ENCODE peak calls at places on chromosomes 6 and 20, in eight cellular contexts. Y is Kasumi-1, E is tibial artery, W is neural crest cell, T is amniotic epithelial cell, I is AG04449, A is Panc1, C is activated gamma-delta T cell. X is an unnamed sample.

GRCh38 chr20:12056836-12057235 is 139.1 kb downstream of the BTBD3 start:
- DNase-seq in Y (no peak), E (no peak), W (no peak), T (peak), I (no peak), A (no peak), C (no peak), X (no peak)

GRCh38 chr20:48405909-48406308 is 421.9 kb downstream of the PREX1 start:
- DNase-seq in Y (no peak), E (no peak), W (no peak), T (no peak), I (no peak), A (no peak), C (no peak), X (no peak)

GRCh38 chr20:845967-846893 is 12.7 kb downstream of the FAM110A start:
- DNase-seq in Y (peak), E (no peak), W (no peak), T (no peak), I (no peak), A (no peak), C (no peak), X (no peak)

GRCh38 chr20:44650777-44651493 is 564 bp downstream of the ADA start:
- DNase-seq in Y (peak), E (no peak), W (no peak), T (no peak), I (no peak), A (no peak), C (no peak), X (no peak)

GRCh38 chr20:21047981-21048380 is 58.2 kb downstream of the LINC00237 start:
- DNase-seq in Y (no peak), E (no peak), W (no peak), T (no peak), I (no peak), A (no peak), C (no peak), X (no peak)

GRCh38 chr20:51800769-51801219 is 1.5 kb downstream of the SALL4 start:
- DNase-seq in Y (no peak), E (no peak), W (peak), T (no peak), I (no peak), A (no peak), C (no peak), X (no peak)

GRCh38 chr20:45368221-45368980 is 5.4 kb downstream of the SYS1 start:
- DNase-seq in Y (peak), E (no peak), W (no peak), T (no peak), I (no peak), A (no peak), C (no peak), X (peak)

GRCh38 chr6:91710356-91710755 is 1123.5 kb upstream of the MAP3K7 start:
- DNase-seq in Y (no peak), E (no peak), W (no peak), T (no peak), I (no peak), A (no peak), C (no peak), X (no peak)

GRCh38 chr20:11912013-11912663 is 5.6 kb upstream of the BTBD3 start:
- DNase-seq in Y (peak), E (no peak), W (no peak), T (peak), I (no peak), A (no peak), C (no peak), X (no peak)

GRCh38 chr6:34529665-34530327 is 26.3 kb downstream of the SPDEF start:
- DNase-seq in Y (no peak), E (no peak), W (no peak), T (peak), I (no peak), A (no peak), C (no peak), X (peak)

GRCh38 chr6:35600659-35601125 is 88.0 kb upstream of the TULP1 start:
- DNase-seq in Y (no peak), E (no peak), W (no peak), T (peak), I (no peak), A (no peak), C (no peak), X (no peak)

GRCh38 chr6:158536891-158537798 is 22.7 kb upstream of the TMEM181 start:
- DNase-seq in Y (peak), E (peak), W (peak), T (peak), I (no peak), A (no peak), C (no peak), X (peak)

GRCh38 chr6:78984225-78984950 is 93.7 kb downstream of the PHIP start:
- DNase-seq in Y (no peak), E (no peak), W (no peak), T (no peak), I (no peak), A (no peak), C (no peak), X (no peak)

GRCh38 chr20:51966296-51966971 is 164.1 kb upstream of the SALL4 start:
- DNase-seq in Y (peak), E (no peak), W (peak), T (peak), I (no peak), A (peak), C (no peak), X (peak)

GRCh38 chr6:157223021-157223430 is 100.3 kb downstream of the TMEM242 start:
- DNase-seq in Y (peak), E (peak), W (no peak), T (no peak), I (no peak), A (no peak), C (no peak), X (no peak)

GRCh38 chr6:150037526-150038201 is 12.3 kb upstream of the RAET1L start:
- DNase-seq in Y (no peak), E (no peak), W (no peak), T (no peak), I (no peak), A (no peak), C (no peak), X (no peak)

GRCh38 chr6:49409951-49410542 is 53.0 kb downstream of the MMUT start:
- DNase-seq in Y (peak), E (peak), W (peak), T (peak), I (no peak), A (peak), C (no peak), X (peak)

GRCh38 chr6:79173378-79173777 is 61.1 kb downstream of the HMGN3 start:
- DNase-seq in Y (peak), E (no peak), W (no peak), T (no peak), I (no peak), A (no peak), C (no peak), X (no peak)